ENCODE peak calls at places on chromosomes 5 and 9, in nine cellular contexts. L, U, I, P, F, Q, G, E and A are unnamed samples.

GRCh38 chr9:12784461-12785250 is 9.8 kb downstream of the LURAP1L start:
- DNase-seq in L (peak; percentile 56), U (peak; percentile 97), I (peak; percentile 98), P (no peak), F (peak; percentile 96), Q (no peak), G (peak; percentile 56), E (peak; percentile 76), A (no peak)

GRCh38 chr5:81717815-81718214 is 33.1 kb downstream of the SSBP2 start:
- DNase-seq in L (no peak), U (peak; percentile 73), I (peak; percentile 80), P (no peak), F (peak; percentile 72), Q (no peak), G (no peak), E (no peak), A (no peak)

GRCh38 chr5:55438931-55439477 is 95.8 kb downstream of the PLPP1 start:
- DNase-seq in L (peak; percentile 76), U (peak; percentile 84), I (peak; percentile 82), P (no peak), F (peak; percentile 79), Q (no peak), G (no peak), E (peak; percentile 76), A (no peak)

GRCh38 chr5:166373817-166374216 is 1917.6 kb upstream of the WWC1 start:
- DNase-seq in L (no peak), U (no peak), I (no peak), P (no peak), F (no peak), Q (no peak), G (no peak), E (no peak), A (no peak)

GRCh38 chr9:84940294-84940693 is 270.8 kb downstream of the NTRK2 start:
- DNase-seq in L (no peak), U (peak; percentile 66), I (no peak), P (no peak), F (peak; percentile 50), Q (no peak), G (no peak), E (no peak), A (no peak)

GRCh38 chr5:77560677-77561263 is 68.7 kb upstream of the WDR41 start:
- DNase-seq in L (peak; percentile 71), U (peak; percentile 29), I (peak; percentile 55), P (no peak), F (peak; percentile 17), Q (no peak), G (no peak), E (no peak), A (no peak)

GRCh38 chr5:74272019-74272775 is 368.3 kb downstream of the ENC1 start:
- DNase-seq in L (no peak), U (peak; percentile 86), I (peak; percentile 31), P (no peak), F (peak; percentile 83), Q (no peak), G (no peak), E (no peak), A (no peak)

GRCh38 chr5:95390812-95391492 is at the start of gene FAM81B:
- DNase-seq in L (no peak), U (peak; percentile 22), I (peak; percentile 5), P (no peak), F (peak; percentile 9), Q (no peak), G (no peak), E (no peak), A (no peak)

GRCh38 chr9:4756420-4756819 is 15.4 kb upstream of the AK3 start:
- DNase-seq in L (no peak), U (no peak), I (no peak), P (no peak), F (no peak), Q (no peak), G (no peak), E (no peak), A (no peak)

GRCh38 chr9:4764033-4764432 is 23.0 kb upstream of the AK3 start:
- DNase-seq in L (no peak), U (no peak), I (no peak), P (no peak), F (no peak), Q (no peak), G (no peak), E (no peak), A (no peak)

GRCh38 chr9:4760122-4760521 is 19.1 kb upstream of the AK3 start:
- DNase-seq in L (no peak), U (no peak), I (no peak), P (no peak), F (no peak), Q (no peak), G (no peak), E (no peak), A (no peak)

GRCh38 chr9:4762889-4763521 is 22.0 kb upstream of the AK3 start:
- DNase-seq in L (peak; percentile 49), U (peak; percentile 32), I (no peak), P (no peak), F (no peak), Q (no peak), G (no peak), E (peak; percentile 69), A (peak; percentile 26)

DNA sequence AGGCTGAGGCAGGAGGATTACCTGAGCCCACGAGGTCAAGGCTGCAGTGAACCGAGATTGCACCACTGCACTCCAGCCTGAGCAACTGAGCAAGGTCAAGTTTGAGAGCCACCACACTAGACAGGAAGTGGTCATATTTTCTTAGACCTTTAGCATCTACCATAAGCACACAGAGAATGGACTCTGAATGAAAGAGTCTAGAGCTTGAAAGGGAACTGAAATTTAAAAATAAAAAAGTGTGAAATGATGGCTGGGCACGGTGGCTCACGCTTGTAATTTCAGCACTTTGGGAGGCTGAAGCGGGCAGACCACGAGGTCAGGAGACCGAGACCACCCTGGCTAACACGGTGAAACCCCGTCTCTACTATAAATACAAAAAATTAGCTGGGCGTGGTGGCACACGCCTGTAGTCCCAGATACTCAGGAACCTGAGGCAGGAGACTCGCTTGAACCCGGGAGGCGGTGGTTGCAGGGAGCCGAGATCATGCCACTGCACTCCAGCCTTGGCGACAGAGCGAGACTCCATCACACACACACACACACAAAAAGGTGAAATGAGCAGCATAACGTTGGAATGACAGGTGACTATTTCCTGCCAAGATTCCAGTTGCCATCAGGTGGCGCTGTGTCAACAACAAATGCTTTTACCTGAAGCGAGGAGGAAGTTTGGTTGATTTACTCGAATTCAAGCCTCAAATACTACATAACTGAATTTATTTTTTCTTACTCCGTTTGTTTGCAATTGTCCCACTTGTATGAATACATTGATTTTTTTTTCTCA is 21.3 kb upstream of the AK3 start:
- DNase-seq in L (peak; percentile 83), U (peak; percentile 65), I (peak; percentile 73), P (no peak), F (peak; percentile 59), Q (peak; percentile 77), G (peak; percentile 62), E (peak; percentile 94), A (peak; percentile 89)
- H3K4me3 ChIP-seq in L (no peak overlapping the region), U (no peak overlapping the region), I (no peak overlapping the region), P (no peak overlapping the region), F (no peak overlapping the region), Q (no peak overlapping the region), G (no peak overlapping the region), E (no peak overlapping the region), A (no peak overlapping the region)

GRCh38 chr5:123594434-123594833 is 82.5 kb downstream of the CSNK1G3 start:
- DNase-seq in L (no peak), U (no peak), I (no peak), P (no peak), F (no peak), Q (no peak), G (no peak), E (no peak), A (no peak)

GRCh38 chr5:123597018-123597417 is 85.0 kb downstream of the CSNK1G3 start:
- DNase-seq in L (no peak), U (no peak), I (no peak), P (no peak), F (no peak), Q (no peak), G (no peak), E (no peak), A (no peak)

GRCh38 chr5:123599171-123599570 is 87.2 kb downstream of the CSNK1G3 start:
- DNase-seq in L (peak; percentile 64), U (no peak), I (peak; percentile 12), P (no peak), F (peak; percentile 6), Q (no peak), G (no peak), E (no peak), A (no peak)

GRCh38 chr5:123601610-123602009 is 89.6 kb downstream of the CSNK1G3 start:
- DNase-seq in L (no peak), U (no peak), I (no peak), P (no peak), F (no peak), Q (no peak), G (no peak), E (no peak), A (no peak)

GRCh38 chr5:123598028-123598689 is 86.2 kb downstream of the CSNK1G3 start:
- DNase-seq in L (no peak), U (no peak), I (no peak), P (no peak), F (no peak), Q (no peak), G (no peak), E (no peak), A (no peak)
- H3K4me3 ChIP-seq in L (no peak overlapping the region), U (no peak overlapping the region), I (no peak overlapping the region), P (no peak overlapping the region), F (no peak overlapping the region), Q (no peak overlapping the region), G (no peak overlapping the region), E (no peak overlapping the region), A (no peak overlapping the region)

GRCh38 chr9:18473551-18474279 is at the start of gene ADAMTSL1:
- DNase-seq in L (peak; percentile 71), U (peak; percentile 91), I (peak; percentile 72), P (no peak), F (peak; percentile 85), Q (peak; percentile 49), G (no peak), E (peak; percentile 73), A (peak; percentile 32)

GRCh38 chr9:18467696-18468095 is 6.3 kb upstream of the ADAMTSL1 start:
- DNase-seq in L (no peak), U (no peak), I (no peak), P (no peak), F (no peak), Q (no peak), G (no peak), E (no peak), A (no peak)

GRCh38 chr9:18474778-18475177 is 825 bp downstream of the ADAMTSL1 start:
- DNase-seq in L (peak; percentile 68), U (peak; percentile 75), I (peak; percentile 72), P (no peak), F (peak; percentile 71), Q (no peak), G (no peak), E (no peak), A (no peak)

GRCh38 chr9:18472915-18473314 is 1.0 kb upstream of the ADAMTSL1 start:
- DNase-seq in L (peak; percentile 62), U (peak; percentile 56), I (no peak), P (no peak), F (no peak), Q (peak; percentile 41), G (no peak), E (peak; percentile 74), A (peak; percentile 62)

DNA sequence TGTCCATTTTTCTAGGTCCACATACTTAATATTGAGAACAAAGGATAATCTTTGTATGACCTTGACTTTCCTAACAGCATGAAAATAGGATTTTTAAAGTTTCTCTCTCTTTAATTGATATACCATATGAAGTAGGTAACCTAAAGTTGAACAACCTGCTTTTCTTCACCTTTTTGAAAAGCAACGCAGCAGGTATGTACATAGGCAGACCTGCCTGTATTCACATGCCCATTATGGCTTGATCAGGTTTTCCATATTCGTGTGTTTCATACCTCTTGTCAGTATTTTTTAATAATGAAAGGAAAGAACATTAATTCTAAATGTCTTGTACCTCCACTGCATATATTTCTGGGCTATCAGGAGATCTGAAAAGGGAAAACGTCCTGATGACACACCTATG is 1.5 kb upstream of the ADAMTSL1 start:
- DNase-seq in L (no peak), U (no peak), I (no peak), P (no peak), F (no peak), Q (no peak), G (no peak), E (no peak), A (no peak)
- H3K4me3 ChIP-seq in L (peak overlapping the region; percentile 31), U (peak overlapping the region; percentile 56), I (no peak overlapping the region), P (no peak overlapping the region), F (peak overlapping the region; percentile 91), Q (no peak overlapping the region), G (no peak overlapping the region), E (no peak overlapping the region), A (no peak overlapping the region)

GRCh38 chr5:173794901-173795416 is 93.2 kb upstream of the CPEB4 start:
- DNase-seq in L (no peak), U (no peak), I (no peak), P (no peak), F (no peak), Q (no peak), G (no peak), E (no peak), A (no peak)
- H3K4me3 ChIP-seq in L (no peak overlapping the region), U (no peak overlapping the region), I (no peak overlapping the region), P (no peak overlapping the region), F (no peak overlapping the region), Q (no peak overlapping the region), G (no peak overlapping the region), E (no peak overlapping the region), A (no peak overlapping the region)